ENCODE peak calls at places on chromosomes 3 and 15, in five cellular contexts. B, Z, N, F and E are unnamed samples.

GRCh38 chr3:71955549-71956373 is 170.8 kb upstream of the PROK2 start:
- DNase-seq in B (peak), F (peak), Z (peak), N (no peak), E (peak)

GRCh38 chr15:68789041-68789920 is 31.4 kb downstream of the ANP32A start:
- DNase-seq in B (no peak), Z (no peak), N (no peak), F (no peak), E (no peak)

GRCh38 chr15:51185213-51185619 is 90.5 kb upstream of the TNFAIP8L3 start:
- DNase-seq in B (no peak), Z (no peak), N (no peak), F (no peak), E (no peak)

GRCh38 chr15:99962006-99962561 is 228.8 kb upstream of the LYSMD4 start:
- DNase-seq in B (no peak), F (no peak), Z (no peak), N (no peak), E (no peak)

GRCh38 chr3:125059488-125060245 is 3.9 kb upstream of the HEG1 start:
- DNase-seq in B (no peak), N (no peak), Z (peak), F (peak), E (peak)

GRCh38 chr15:70093070-70093469 is 4.6 kb downstream of the TLE3 start:
- DNase-seq in N (no peak), Z (no peak), B (no peak), F (no peak), E (peak)

GRCh38 chr3:76387000-76387399 is 601.7 kb upstream of the ZNF717 start:
- DNase-seq in Z (no peak), F (no peak), N (no peak), B (no peak), E (no peak)

GRCh38 chr15:73930371-73930770 is 4.1 kb downstream of the LOXL1 start:
- DNase-seq in Z (no peak), F (peak), N (no peak), B (no peak), E (peak)

GRCh38 chr3:196202516-196202970 is 8.7 kb downstream of the ZDHHC19 start:
- DNase-seq in F (peak), N (no peak), Z (no peak), B (no peak), E (peak)

GRCh38 chr3:15007681-15008141 is 57.4 kb downstream of the MRPS25 start:
- DNase-seq in F (peak), Z (no peak), N (no peak), B (no peak), E (peak)

GRCh38 chr3:71372911-71373637 is 210.5 kb downstream of the FOXP1 start:
- DNase-seq in F (no peak), Z (no peak), B (no peak), N (no peak), E (no peak)

GRCh38 chr15:40688932-40689799 is 5.8 kb upstream of the RAD51 start:
- DNase-seq in Z (no peak), N (no peak), B (no peak), F (no peak), E (no peak)

GRCh38 chr15:54559405-54560064 is 581.3 kb downstream of the UNC13C start:
- DNase-seq in Z (no peak), F (no peak), N (no peak), B (no peak), E (no peak)

GRCh38 chr15:77921664-77922063 is 155.8 kb downstream of the TBC1D2B start:
- DNase-seq in Z (no peak), F (no peak), N (no peak), B (no peak), E (no peak)

GRCh38 chr3:112856537-112856936 is 9.9 kb upstream of the CD200R1L start:
- DNase-seq in B (no peak), N (no peak), F (no peak), Z (no peak), E (no peak)

GRCh38 chr3:112647122-112647521 is 6.2 kb upstream of the CCDC80 start:
- DNase-seq in N (no peak), Z (peak), F (peak), B (no peak), E (peak)

GRCh38 chr3:54433846-54434245 is 311.5 kb downstream of the CACNA2D3 start:
- DNase-seq in Z (peak), N (no peak), F (no peak), B (no peak), E (peak)

GRCh38 chr3:196636369-196637349 is 2.8 kb upstream of the NRROS start:
- DNase-seq in B (no peak), Z (no peak), N (no peak), F (no peak), E (no peak)

GRCh38 chr15:60217161-60217560 is 180.6 kb downstream of the ANXA2 start:
- DNase-seq in Z (no peak), N (no peak), B (no peak), F (no peak), E (no peak)

GRCh38 chr3:120161902-120162301 is 67.7 kb upstream of the GSK3B start:
- DNase-seq in F (no peak), N (no peak), B (no peak), Z (no peak), E (no peak)

GRCh38 chr3:58063424-58063823 is 55.2 kb downstream of the FLNB start:
- DNase-seq in F (peak), B (no peak), Z (no peak), N (no peak), E (peak)

GRCh38 chr3:46497556-46498265 is at the start of gene RTP3:
- DNase-seq in B (no peak), F (no peak), Z (no peak), N (no peak), E (no peak)

GRCh38 chr3:156371683-156372082 is 183.2 kb downstream of the SSR3 start:
- DNase-seq in B (no peak), F (no peak), N (no peak), Z (no peak), E (no peak)

GRCh38 chr3:167095976-167096375 is 284.1 kb downstream of the ZBBX start:
- DNase-seq in Z (no peak), N (no peak), F (no peak), B (no peak), E (no peak)

GRCh38 chr3:186440850-186441249 is 78.8 kb upstream of the DGKG start:
- DNase-seq in N (no peak), B (no peak), F (no peak), Z (no peak), E (no peak)

GRCh38 chr3:55091381-55092225 is 163.7 kb upstream of the LRTM1 start:
- DNase-seq in B (no peak), F (peak), Z (no peak), N (no peak), E (peak)

GRCh38 chr3:106534206-106534605 is 665.4 kb upstream of the CBLB start:
- DNase-seq in F (peak), B (no peak), Z (no peak), N (no peak), E (peak)

GRCh38 chr15:31032959-31033358 is 41.5 kb upstream of the MTMR10 start:
- DNase-seq in F (peak), N (no peak), B (no peak), Z (no peak), E (peak)

GRCh38 chr3:36964827-36965226 is 20.0 kb upstream of the TRANK1 start:
- DNase-seq in N (no peak), Z (no peak), B (no peak), F (no peak), E (no peak)

GRCh38 chr3:168801792-168802191 is 706.1 kb upstream of the GOLIM4 start:
- DNase-seq in B (no peak), Z (peak), N (no peak), F (peak), E (no peak)